ENCODE peak calls at places on chromosomes 7 and 10, in six cellular contexts. R is kidney epithelial cell; K is foreskin fibroblast; G is CD8-positive, alpha-beta T cell; O is osteocyte; T is thoracic aorta. Y is an unnamed sample.

GRCh38 chr7:94913391-94913790 is 6.0 kb downstream of the PPP1R9A start:
- DNase-seq in K (no peak), T (no peak), R (no peak), G (no peak), O (no peak), Y (no peak)

GRCh38 chr10:4947635-4948596 is 15.3 kb upstream of the AKR1C1 start:
- DNase-seq in O (no peak), K (peak), R (peak), G (no peak), T (no peak), Y (peak)

GRCh38 chr7:91852263-91852741 is 28.2 kb downstream of the MTERF1 start:
- DNase-seq in T (no peak), K (peak), G (no peak), R (no peak), O (no peak), Y (no peak)

GRCh38 chr10:93437000-93437945 is 44.9 kb downstream of the MYOF start:
- DNase-seq in G (no peak), O (peak), K (peak), T (peak), R (peak), Y (peak)

GRCh38 chr10:117132751-117133231 is 5.3 kb downstream of the VAX1 start:
- DNase-seq in G (no peak), K (no peak), T (no peak), R (no peak), O (peak), Y (no peak)

GRCh38 chr7:104653870-104654401 is 325.5 kb downstream of the LHFPL3 start:
- DNase-seq in T (no peak), G (no peak), O (no peak), R (no peak), K (no peak), Y (no peak)

GRCh38 chr7:158279539-158280466 is 307.8 kb downstream of the PTPRN2 start:
- DNase-seq in T (no peak), G (no peak), O (peak), R (no peak), K (no peak), Y (peak)

GRCh38 chr7:24732646-24733413 is 24.4 kb downstream of the GSDME start:
- DNase-seq in K (peak), O (peak), G (peak), T (no peak), R (no peak), Y (no peak)

GRCh38 chr10:86077871-86078638 is 288.5 kb downstream of the GRID1 start:
- DNase-seq in R (no peak), G (peak), T (no peak), K (no peak), O (peak), Y (no peak)

GRCh38 chr7:116977172-116977571 is 23.9 kb downstream of the ST7 start:
- DNase-seq in T (no peak), G (no peak), K (peak), R (no peak), O (no peak), Y (no peak)

GRCh38 chr7:55211721-55212120 is 153.4 kb upstream of the LANCL2 start:
- DNase-seq in K (peak), O (no peak), G (no peak), R (no peak), T (no peak), Y (no peak)

GRCh38 chr7:55210716-55211115 is 154.4 kb upstream of the LANCL2 start:
- DNase-seq in R (no peak), G (no peak), K (no peak), T (no peak), O (no peak), Y (no peak)

GRCh38 chr7:55212838-55213237 is 152.3 kb upstream of the LANCL2 start:
- DNase-seq in R (no peak), O (no peak), T (no peak), G (no peak), K (peak), Y (no peak)

GRCh38 chr7:55212176-55212575 is 153.0 kb upstream of the LANCL2 start:
- DNase-seq in K (peak), O (no peak), R (no peak), T (no peak), G (no peak), Y (no peak)

GRCh38 chr7:55214707-55215106 is 150.4 kb upstream of the LANCL2 start:
- DNase-seq in O (no peak), R (no peak), G (no peak), K (peak), T (no peak), Y (no peak)
- TF ChIP-seq CTCF in O (no peak), R (no peak), G (no peak), K (no peak), T (no peak), Y (no peak)

GRCh38 chr7:96713037-96713436 is 3.4 kb upstream of the SEM1 start:
- DNase-seq in O (no peak), G (no peak), K (no peak), R (no peak), T (no peak), Y (no peak)

GRCh38 chr7:96710544-96710943 is 898 bp upstream of the SEM1 start:
- DNase-seq in G (no peak), K (no peak), O (no peak), R (no peak), T (no peak), Y (no peak)

GRCh38 chr7:96708872-96709271 is 774 bp downstream of the SEM1 start:
- DNase-seq in T (no peak), R (no peak), K (no peak), G (no peak), O (no peak), Y (no peak)

GRCh38 chr7:96707901-96708774 is 1.5 kb downstream of the SEM1 start:
- DNase-seq in T (no peak), K (no peak), R (no peak), G (no peak), O (no peak), Y (no peak)

GRCh38 chr7:96709381-96710228 is at the start of gene SEM1:
- DNase-seq in G (peak), R (peak), O (peak), T (peak), K (peak), Y (peak)
- TF ChIP-seq CTCF in G (no peak), R (no peak), O (no peak), T (no peak), K (no peak), Y (no peak)

GRCh38 chr7:12570148-12570528 is 382 bp upstream of the SCIN start:
- DNase-seq in R (no peak), G (no peak), T (no peak), O (no peak), K (no peak), Y (no peak)
- TF ChIP-seq CTCF in R (no peak), G (no peak), T (no peak), O (no peak), K (no peak), Y (no peak)

GRCh38 chr10:83725567-83725966 is 413.7 kb upstream of the GHITM start:
- DNase-seq in T (no peak), R (no peak), K (no peak), O (no peak), G (no peak), Y (no peak)
- TF ChIP-seq CTCF in T (no peak), R (no peak), K (no peak), O (no peak), G (no peak), Y (no peak)

GRCh38 chr10:43264987-43265798 is 1.7 kb downstream of the RASGEF1A start:
- DNase-seq in R (no peak), O (peak), K (no peak), T (no peak), G (no peak), Y (no peak)

GRCh38 chr10:43262902-43263466 is 3.9 kb downstream of the RASGEF1A start:
- DNase-seq in R (no peak), T (no peak), O (peak), G (no peak), K (no peak), Y (no peak)

GRCh38 chr10:43262043-43262901 is 4.6 kb downstream of the RASGEF1A start:
- DNase-seq in T (no peak), K (no peak), G (no peak), O (peak), R (no peak), Y (no peak)

GRCh38 chr10:43264324-43264986 is 2.4 kb downstream of the RASGEF1A start:
- DNase-seq in R (no peak), O (peak), T (no peak), K (no peak), G (no peak), Y (no peak)

GRCh38 chr10:43263551-43264323 is 3.1 kb downstream of the RASGEF1A start:
- DNase-seq in K (no peak), O (peak), T (no peak), G (no peak), R (no peak), Y (no peak)
- TF ChIP-seq CTCF in K (peak), O (peak), T (no peak), G (no peak), R (peak), Y (no peak)

DNA sequence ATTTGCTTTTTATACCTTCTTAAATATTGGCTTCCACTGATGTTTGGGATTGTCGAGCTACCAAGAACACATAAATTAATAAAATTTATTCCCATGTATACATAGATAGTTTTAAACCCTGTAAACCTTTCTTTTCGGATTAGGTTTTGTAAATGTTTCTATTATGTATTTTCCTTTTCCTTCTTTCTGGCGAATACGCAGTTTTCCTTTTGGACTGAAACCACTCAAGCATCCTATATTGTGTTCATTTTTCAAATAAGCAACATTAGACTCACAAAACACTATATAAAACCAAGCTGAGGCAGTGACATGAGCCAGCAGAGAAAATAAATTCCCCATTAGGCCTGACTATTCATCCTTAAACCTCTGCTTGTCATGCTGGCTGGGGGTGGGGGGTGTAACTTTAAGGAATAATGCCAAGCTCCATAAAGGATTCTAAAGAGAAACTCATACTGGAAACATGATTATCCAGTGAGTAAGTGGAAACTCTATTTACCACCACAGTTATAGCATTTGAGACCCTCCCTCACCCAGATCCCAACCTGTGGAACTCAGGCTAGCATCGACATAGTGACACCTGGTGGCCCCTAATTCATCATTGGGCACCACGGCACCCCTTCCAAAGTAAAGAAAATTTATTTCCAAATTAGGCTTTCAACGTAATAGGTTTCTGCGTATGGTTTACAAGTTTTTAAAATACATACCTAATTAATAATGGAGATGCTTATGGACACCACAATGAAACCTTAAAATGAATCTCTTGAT is 86.5 kb upstream of the CELF2 start:
- DNase-seq in T (no peak), K (no peak), G (no peak), O (no peak), R (no peak), Y (no peak)
- TF ChIP-seq CTCF in T (no peak), K (no peak), G (no peak), O (peak), R (peak), Y (no peak)